ENCODE peak calls at places on chromosomes 11 and 22, in five cellular contexts. Z is NCI-H446, A is neural progenitor cell, N is left ventricle myocardium inferior, G is non-pigmented ciliary epithelial cell. S is an unnamed sample.

GRCh38 chr11:31387379-31387778 is 17.7 kb downstream of the DNAJC24 start:
- DNase-seq in N (no peak), Z (no peak), A (no peak), G (no peak), S (no peak)

GRCh38 chr11:47148903-47149535 is 27.7 kb downstream of the ARFGAP2 start:
- DNase-seq in Z (peak; percentile 78), G (no peak), A (no peak), N (peak; percentile 26), S (no peak)

GRCh38 chr11:18720086-18720810 is 5.7 kb downstream of the IGSF22 start:
- DNase-seq in A (peak; percentile 29), Z (no peak), G (no peak), N (no peak), S (peak; percentile 42)

GRCh38 chr22:49582171-49582570 is 245.5 kb downstream of the BRD1 start:
- DNase-seq in G (no peak), Z (no peak), N (no peak), A (no peak), S (peak; percentile 16)

GRCh38 chr11:10450451-10451398 is 4.3 kb upstream of the AMPD3 start:
- DNase-seq in N (peak; percentile 33), A (peak; percentile 72), Z (no peak), G (no peak), S (no peak)

GRCh38 chr11:105181100-105181499 is 41.5 kb upstream of the CARD18 start:
- DNase-seq in N (no peak), A (no peak), G (peak; percentile 60), Z (peak; percentile 73), S (no peak)

GRCh38 chr22:40965936-40966557 is 14.9 kb downstream of the RBX1 start:
- DNase-seq in Z (no peak), N (no peak), A (no peak), G (no peak), S (no peak)

GRCh38 chr22:25082096-25082495 is 117.6 kb upstream of the CRYBB3 start:
- DNase-seq in G (no peak), A (no peak), Z (no peak), N (no peak), S (no peak)

GRCh38 chr11:132519226-132519860 is 1013.0 kb downstream of the OPCML start:
- DNase-seq in A (no peak), G (no peak), Z (no peak), N (no peak), S (no peak)

GRCh38 chr11:126115820-126116319 is 53.2 kb upstream of the CDON start:
- DNase-seq in G (peak; percentile 28), A (peak; percentile 42), N (peak; percentile 60), Z (peak; percentile 82), S (no peak)

GRCh38 chr11:32326522-32326921 is 108.8 kb downstream of the WT1 start:
- DNase-seq in G (no peak), A (no peak), N (no peak), Z (no peak), S (no peak)

GRCh38 chr22:21032037-21032842 is at the start of gene SLC7A4:
- DNase-seq in A (peak; percentile 59), G (no peak), Z (no peak), N (no peak), S (no peak)

GRCh38 chr11:12278766-12279671 is 98.4 kb upstream of the PARVA start:
- DNase-seq in G (no peak), N (no peak), Z (no peak), A (no peak), S (no peak)

GRCh38 chr22:48398181-48398905 is 1429.3 kb downstream of the BRD1 start:
- DNase-seq in Z (no peak), A (no peak), N (no peak), G (no peak), S (no peak)

GRCh38 chr11:17748761-17749721 is 14.5 kb downstream of the KCNC1 start:
- DNase-seq in G (no peak), Z (no peak), N (no peak), A (no peak), S (no peak)